ENCODE peak calls at places on chromosomes 1 and 21, in seven cellular contexts. S is activated naive CD8-positive, alpha-beta T cell treated with anti-CD3 and anti-CD28 coated beads, Interleukin-2, amount 50 U/mL, for 24 hours; Q is body of pancreas; H is Calu3; J is hepatocyte; X is naive B cell; E is fibroblast of villous mesenchyme. N is an unnamed sample.

GRCh38 chr21:45318146-45318555 is 30.5 kb upstream of the POFUT2 start:
- DNase-seq in X (no peak), S (no peak), E (no peak), H (no peak), Q (peak; percentile 2), J (no peak), N (no peak)

GRCh38 chr1:17607644-17608581 is 68.4 kb downstream of the ARHGEF10L start:
- DNase-seq in H (no peak), J (no peak), S (no peak), E (no peak), Q (no peak), X (no peak), N (peak; percentile 53)

GRCh38 chr1:212769372-212770167 is 22.0 kb downstream of the NSL1 start:
- DNase-seq in X (no peak), J (no peak), Q (no peak), E (no peak), H (no peak), S (no peak), N (no peak)

GRCh38 chr1:178374016-178374415 is 122.7 kb downstream of the CLEC20A start:
- DNase-seq in S (no peak), Q (no peak), E (peak; percentile 53), H (no peak), J (no peak), X (no peak), N (no peak)

GRCh38 chr1:205317311-205317917 is 4.1 kb downstream of the NUAK2 start:
- DNase-seq in X (no peak), H (peak; percentile 93), S (no peak), E (no peak), Q (peak; percentile 98), J (peak; percentile 87), N (peak; percentile 94)

GRCh38 chr1:1001631-1002300 is 1.9 kb upstream of the HES4 start:
- DNase-seq in H (peak; percentile 90), Q (peak; percentile 84), E (peak; percentile 70), S (peak; percentile 86), J (peak; percentile 89), X (peak; percentile 67), N (peak; percentile 51)

GRCh38 chr1:201769966-201770365 is 59.0 kb upstream of the IPO9 start:
- DNase-seq in E (peak; percentile 73), H (no peak), J (no peak), S (no peak), Q (no peak), X (no peak), N (peak; percentile 22)

GRCh38 chr1:210328032-210328745 is 513 bp upstream of the HHAT start:
- DNase-seq in S (no peak), E (no peak), H (no peak), J (no peak), Q (no peak), X (no peak), N (peak; percentile 29)

GRCh38 chr1:44316231-44316759 is 38.8 kb downstream of the ERI3 start:
- DNase-seq in E (no peak), S (no peak), J (peak; percentile 22), X (no peak), Q (no peak), H (peak; percentile 13), N (no peak)

GRCh38 chr1:102941364-102941947 is 166.9 kb downstream of the COL11A1 start:
- DNase-seq in S (no peak), H (no peak), J (no peak), E (no peak), X (no peak), Q (no peak), N (peak; percentile 31)

GRCh38 chr1:204162498-204163074 is 3.6 kb downstream of the REN start:
- DNase-seq in H (peak; percentile 94), S (peak; percentile 83), J (peak; percentile 87), Q (peak; percentile 90), E (peak; percentile 63), X (peak; percentile 64), N (peak; percentile 76)

GRCh38 chr1:203177471-203178039 is 1.9 kb upstream of the MYBPH start:
- DNase-seq in E (peak; percentile 16), Q (no peak), S (no peak), H (no peak), J (no peak), X (no peak), N (no peak)

GRCh38 chr1:222844108-222844779 is 29.4 kb downstream of the DISP1 start:
- DNase-seq in X (no peak), H (no peak), J (peak; percentile 15), E (peak; percentile 34), Q (no peak), S (no peak), N (no peak)

GRCh38 chr1:90246069-90246468 is 251.2 kb downstream of the ZNF326 start:
- DNase-seq in H (no peak), Q (no peak), E (no peak), S (no peak), X (no peak), J (no peak), N (no peak)

GRCh38 chr1:176904057-176904815 is 260.3 kb downstream of the ASTN1 start:
- DNase-seq in Q (no peak), J (no peak), E (no peak), S (no peak), H (no peak), X (no peak), N (peak; percentile 22)

GRCh38 chr1:31238986-31239613 is 587 bp downstream of the NKAIN1 start:
- DNase-seq in Q (peak; percentile 10), J (peak; percentile 62), H (peak; percentile 13), S (no peak), X (no peak), E (peak; percentile 11), N (peak; percentile 57)

GRCh38 chr1:109206324-109206723 is 7.4 kb upstream of the SARS1 start:
- DNase-seq in H (no peak), Q (no peak), S (no peak), J (no peak), E (no peak), X (no peak), N (no peak)

GRCh38 chr1:225875044-225875822 is 6.9 kb downstream of the TMEM63A start:
- DNase-seq in S (no peak), E (no peak), Q (peak; percentile 82), H (peak; percentile 88), X (no peak), J (peak; percentile 83), N (no peak)

GRCh38 chr1:44881011-44881632 is 38.1 kb upstream of the PTCH2 start:
- DNase-seq in Q (no peak), X (no peak), S (no peak), H (no peak), E (no peak), J (no peak), N (peak; percentile 33)

GRCh38 chr21:21159253-21159899 is 161.2 kb downstream of the NCAM2 start:
- DNase-seq in S (no peak), J (no peak), X (no peak), H (no peak), E (no peak), Q (no peak), N (no peak)

GRCh38 chr1:14438127-14438769 is 160.2 kb upstream of the KAZN start:
- DNase-seq in J (no peak), Q (no peak), E (no peak), S (no peak), H (no peak), X (no peak), N (no peak)

GRCh38 chr1:5108740-5109139 is 454.3 kb downstream of the AJAP1 start:
- DNase-seq in E (no peak), Q (no peak), H (no peak), X (no peak), J (peak; percentile 17), S (no peak), N (no peak)

GRCh38 chr21:43924421-43925095 is 59.5 kb downstream of the AGPAT3 start:
- DNase-seq in H (no peak), E (no peak), J (peak; percentile 49), Q (no peak), S (no peak), X (no peak), N (no peak)

GRCh38 chr1:41728403-41729202 is 190.1 kb downstream of the HIVEP3 start:
- DNase-seq in Q (no peak), S (peak; percentile 85), J (no peak), E (peak; percentile 53), H (no peak), X (peak; percentile 80), N (no peak)

GRCh38 chr1:99560192-99561040 is 85.5 kb upstream of the PALMD start:
- DNase-seq in J (no peak), E (no peak), X (no peak), Q (no peak), H (no peak), S (no peak), N (no peak)

GRCh38 chr21:25572895-25573310 is 34.4 kb downstream of the MRPL39 start:
- DNase-seq in S (no peak), E (no peak), H (no peak), X (peak; percentile 39), J (no peak), Q (no peak), N (no peak)

GRCh38 chr1:46102769-46103476 is 29.5 kb downstream of the PIK3R3 start:
- DNase-seq in E (no peak), S (no peak), X (no peak), J (no peak), Q (no peak), H (no peak), N (no peak)

GRCh38 chr21:26945916-26946315 is 21.0 kb downstream of the ADAMTS5 start:
- DNase-seq in E (no peak), H (no peak), J (no peak), X (no peak), Q (no peak), S (no peak), N (peak; percentile 62)

GRCh38 chr21:25909341-25909740 is 174.6 kb downstream of the GABPA start:
- DNase-seq in E (no peak), H (no peak), S (no peak), J (no peak), X (no peak), Q (no peak), N (no peak)

GRCh38 chr1:23619299-23620188 is 60.2 kb upstream of the ID3 start:
- DNase-seq in Q (peak; percentile 67), H (peak; percentile 38), J (peak; percentile 80), E (no peak), X (peak; percentile 84), S (peak; percentile 74), N (no peak)